ENCODE peak calls at places on chromosomes 7 and 10, in nine cellular contexts. J is endothelial cell; W is ACHN; A is NCI-H1092; L is tibial nerve; P is Calu3; T is CD8-positive, alpha-beta T cell; E is Ammon's horn; V is nephron progenitor cell. U is an unnamed sample.

GRCh38 chr7:21159506-21159905 is 268.4 kb upstream of the SP4 start:
- DNase-seq in J (no peak), A (no peak), L (no peak), W (peak), P (no peak), V (no peak), E (no peak), T (no peak), U (no peak)

GRCh38 chr10:5199398-5199797 is 2.8 kb downstream of the AKR1C4 start:
- DNase-seq in T (no peak), A (no peak), W (no peak), E (no peak), P (no peak), L (no peak), J (peak), V (no peak), U (no peak)

GRCh38 chr10:11506247-11506789 is 105.1 kb downstream of the USP6NL start:
- DNase-seq in A (no peak), P (no peak), J (no peak), T (no peak), L (no peak), E (no peak), V (no peak), W (no peak), U (no peak)

GRCh38 chr7:110539216-110539615 is 551.7 kb upstream of the LRRN3 start:
- DNase-seq in T (no peak), L (no peak), J (no peak), P (no peak), W (no peak), E (no peak), V (no peak), A (no peak), U (no peak)

GRCh38 chr10:89684604-89685003 is 16.8 kb upstream of the KIF20B start:
- DNase-seq in W (no peak), A (no peak), P (no peak), V (no peak), J (no peak), L (no peak), T (no peak), E (no peak), U (no peak)

GRCh38 chr7:70812511-70812910 is 319.4 kb upstream of the GALNT17 start:
- DNase-seq in J (no peak), W (no peak), A (no peak), T (no peak), L (no peak), V (no peak), E (no peak), P (no peak), U (no peak)

GRCh38 chr10:94286898-94287297 is 75.8 kb downstream of the NOC3L start:
- DNase-seq in L (no peak), T (no peak), J (no peak), V (no peak), W (peak), A (no peak), P (no peak), E (no peak), U (no peak)

GRCh38 chr7:143362126-143362961 is at the start of gene FAM131B:
- DNase-seq in L (no peak), V (peak), W (no peak), T (peak), P (no peak), A (no peak), J (no peak), E (peak), U (peak)

GRCh38 chr10:84156009-84156408 is 16.7 kb downstream of the GHITM start:
- DNase-seq in T (no peak), J (no peak), P (no peak), V (no peak), W (no peak), E (no peak), L (no peak), A (no peak), U (no peak)

GRCh38 chr10:88131561-88132139 is 268.2 kb downstream of the PTEN start:
- DNase-seq in P (no peak), W (no peak), E (peak), T (no peak), V (no peak), A (no peak), L (no peak), J (no peak), U (no peak)

GRCh38 chr10:24722676-24723385 is 856 bp downstream of the ARHGAP21 start:
- DNase-seq in W (peak), V (peak), J (peak), P (peak), A (no peak), T (peak), E (peak), L (peak), U (peak)

GRCh38 chr10:1107679-1108078 is 51.5 kb downstream of the WDR37 start:
- DNase-seq in P (no peak), L (no peak), V (no peak), A (no peak), W (no peak), T (no peak), E (no peak), J (no peak), U (no peak)

GRCh38 chr7:113480537-113480936 is 362.2 kb upstream of the SMIM30 start:
- DNase-seq in A (no peak), V (no peak), P (no peak), J (no peak), W (no peak), E (no peak), L (no peak), T (no peak), U (no peak)

GRCh38 chr10:104329754-104330153 is 8.5 kb downstream of the ITPRIP start:
- DNase-seq in W (peak), L (no peak), J (no peak), V (no peak), T (no peak), E (no peak), P (no peak), A (no peak), U (no peak)

GRCh38 chr7:21550821-21551531 is 8.1 kb downstream of the DNAH11 start:
- DNase-seq in E (no peak), J (no peak), P (peak), V (no peak), W (no peak), A (no peak), T (no peak), L (no peak), U (no peak)

GRCh38 chr7:118517275-118517674 is 292.8 kb downstream of the ANKRD7 start:
- DNase-seq in A (no peak), T (no peak), W (no peak), P (no peak), L (no peak), V (no peak), E (no peak), J (no peak), U (no peak)

GRCh38 chr7:64685091-64685490 is 19.2 kb downstream of the ZNF107 start:
- DNase-seq in E (no peak), T (no peak), W (no peak), A (no peak), L (no peak), V (no peak), J (no peak), P (no peak), U (no peak)

GRCh38 chr7:159065852-159066480 is 78.7 kb downstream of the VIPR2 start:
- DNase-seq in P (no peak), A (no peak), L (no peak), T (no peak), J (no peak), V (no peak), W (no peak), E (no peak), U (no peak)

GRCh38 chr7:96327429-96327828 is 5.5 kb upstream of the SLC25A13 start:
- DNase-seq in A (peak), L (no peak), E (no peak), V (no peak), P (peak), W (no peak), T (no peak), J (no peak), U (no peak)

GRCh38 chr7:20786779-20787651 is at the start of gene SP8:
- DNase-seq in L (no peak), W (peak), V (peak), E (no peak), J (peak), T (peak), A (peak), P (peak), U (no peak)